ENCODE peak calls at places on chromosome 4, in ten cellular contexts. One of them, this sample, is unnamed.

GRCh38 chr4:101349346-101350064 is 2.2 kb upstream of the PPP3CA start:
- DNase-seq in glutamatergic neuron: no peak
- DNase-seq in fibroblast of mammary gland: peak
- DNase-seq in fibroblast of lung: peak
- DNase-seq in transverse colon: peak
- DNase-seq in omental fat pad: no peak
- DNase-seq in astrocyte of the spinal cord: no peak
- DNase-seq in coronary artery: no peak
- DNase-seq in dorsolateral prefrontal cortex: peak
- DNase-seq in HCT116: peak
- DNase-seq in this sample: no peak

GRCh38 chr4:19832388-19832787 is 419.3 kb upstream of the SLIT2 start:
- DNase-seq in glutamatergic neuron: no peak
- DNase-seq in fibroblast of mammary gland: peak
- DNase-seq in fibroblast of lung: peak
- DNase-seq in transverse colon: no peak
- DNase-seq in omental fat pad: no peak
- DNase-seq in astrocyte of the spinal cord: peak
- DNase-seq in coronary artery: no peak
- DNase-seq in dorsolateral prefrontal cortex: no peak
- DNase-seq in HCT116: no peak
- DNase-seq in this sample: no peak

GRCh38 chr4:3630934-3631585 is 98.8 kb upstream of the LRPAP1 start:
- DNase-seq in glutamatergic neuron: no peak
- DNase-seq in fibroblast of mammary gland: no peak
- DNase-seq in fibroblast of lung: no peak
- DNase-seq in transverse colon: no peak
- DNase-seq in omental fat pad: no peak
- DNase-seq in astrocyte of the spinal cord: no peak
- DNase-seq in coronary artery: no peak
- DNase-seq in dorsolateral prefrontal cortex: no peak
- DNase-seq in HCT116: no peak
- DNase-seq in this sample: no peak

GRCh38 chr4:87985097-87985886 is 9.8 kb downstream of the SPP1 start:
- DNase-seq in glutamatergic neuron: peak
- DNase-seq in fibroblast of mammary gland: peak
- DNase-seq in fibroblast of lung: peak
- DNase-seq in transverse colon: peak
- DNase-seq in omental fat pad: no peak
- DNase-seq in astrocyte of the spinal cord: peak
- DNase-seq in coronary artery: no peak
- DNase-seq in dorsolateral prefrontal cortex: peak
- DNase-seq in HCT116: peak
- DNase-seq in this sample: no peak

GRCh38 chr4:74218201-74218600 is 60.3 kb downstream of the MTHFD2L start:
- DNase-seq in glutamatergic neuron: no peak
- DNase-seq in fibroblast of mammary gland: peak
- DNase-seq in fibroblast of lung: peak
- DNase-seq in transverse colon: no peak
- DNase-seq in omental fat pad: no peak
- DNase-seq in astrocyte of the spinal cord: peak
- DNase-seq in coronary artery: no peak
- DNase-seq in dorsolateral prefrontal cortex: no peak
- DNase-seq in HCT116: no peak
- DNase-seq in this sample: no peak

GRCh38 chr4:23746672-23747071 is 143.2 kb downstream of the PPARGC1A start:
- DNase-seq in glutamatergic neuron: no peak
- DNase-seq in fibroblast of mammary gland: no peak
- DNase-seq in fibroblast of lung: no peak
- DNase-seq in transverse colon: peak
- DNase-seq in omental fat pad: no peak
- DNase-seq in astrocyte of the spinal cord: no peak
- DNase-seq in coronary artery: no peak
- DNase-seq in dorsolateral prefrontal cortex: no peak
- DNase-seq in HCT116: no peak
- DNase-seq in this sample: no peak

GRCh38 chr4:77073981-77074865 is 1.6 kb downstream of the CCNI start:
- DNase-seq in glutamatergic neuron: no peak
- DNase-seq in fibroblast of mammary gland: peak
- DNase-seq in fibroblast of lung: no peak
- DNase-seq in transverse colon: no peak
- DNase-seq in omental fat pad: no peak
- DNase-seq in astrocyte of the spinal cord: no peak
- DNase-seq in coronary artery: no peak
- DNase-seq in dorsolateral prefrontal cortex: no peak
- DNase-seq in HCT116: no peak
- DNase-seq in this sample: no peak

GRCh38 chr4:27176400-27176799 is 315.8 kb downstream of the STIM2 start:
- DNase-seq in glutamatergic neuron: peak
- DNase-seq in fibroblast of mammary gland: peak
- DNase-seq in fibroblast of lung: peak
- DNase-seq in transverse colon: peak
- DNase-seq in omental fat pad: no peak
- DNase-seq in astrocyte of the spinal cord: peak
- DNase-seq in coronary artery: no peak
- DNase-seq in dorsolateral prefrontal cortex: peak
- DNase-seq in HCT116: peak
- DNase-seq in this sample: no peak

GRCh38 chr4:42519803-42520417 is 122.6 kb downstream of the SHISA3 start:
- DNase-seq in glutamatergic neuron: no peak
- DNase-seq in fibroblast of mammary gland: peak
- DNase-seq in fibroblast of lung: peak
- DNase-seq in transverse colon: peak
- DNase-seq in omental fat pad: peak
- DNase-seq in astrocyte of the spinal cord: peak
- DNase-seq in coronary artery: no peak
- DNase-seq in dorsolateral prefrontal cortex: peak
- DNase-seq in HCT116: peak
- DNase-seq in this sample: no peak

GRCh38 chr4:1737666-1738065 is 16.3 kb downstream of the TACC3 start:
- DNase-seq in glutamatergic neuron: no peak
- DNase-seq in fibroblast of mammary gland: no peak
- DNase-seq in fibroblast of lung: no peak
- DNase-seq in transverse colon: no peak
- DNase-seq in omental fat pad: no peak
- DNase-seq in astrocyte of the spinal cord: no peak
- DNase-seq in coronary artery: no peak
- DNase-seq in dorsolateral prefrontal cortex: no peak
- DNase-seq in HCT116: no peak
- DNase-seq in this sample: no peak

GRCh38 chr4:7410470-7410869 is 24.3 kb downstream of the PSAPL1 start:
- DNase-seq in glutamatergic neuron: no peak
- DNase-seq in fibroblast of mammary gland: no peak
- DNase-seq in fibroblast of lung: peak
- DNase-seq in transverse colon: peak
- DNase-seq in omental fat pad: no peak
- DNase-seq in astrocyte of the spinal cord: no peak
- DNase-seq in coronary artery: no peak
- DNase-seq in dorsolateral prefrontal cortex: peak
- DNase-seq in HCT116: no peak
- DNase-seq in this sample: no peak

GRCh38 chr4:2596153-2596552 is 59.7 kb downstream of the FAM193A start:
- DNase-seq in glutamatergic neuron: no peak
- DNase-seq in fibroblast of mammary gland: no peak
- DNase-seq in fibroblast of lung: no peak
- DNase-seq in transverse colon: no peak
- DNase-seq in omental fat pad: no peak
- DNase-seq in astrocyte of the spinal cord: no peak
- DNase-seq in coronary artery: no peak
- DNase-seq in dorsolateral prefrontal cortex: no peak
- DNase-seq in HCT116: no peak
- DNase-seq in this sample: no peak

GRCh38 chr4:172514011-172514410 is 654.6 kb upstream of the GALNT7 start:
- DNase-seq in glutamatergic neuron: no peak
- DNase-seq in fibroblast of mammary gland: no peak
- DNase-seq in fibroblast of lung: no peak
- DNase-seq in transverse colon: peak
- DNase-seq in omental fat pad: no peak
- DNase-seq in astrocyte of the spinal cord: no peak
- DNase-seq in coronary artery: no peak
- DNase-seq in dorsolateral prefrontal cortex: no peak
- DNase-seq in HCT116: no peak
- DNase-seq in this sample: no peak

GRCh38 chr4:109764376-109764775 is 34.5 kb upstream of the PLA2G12A start:
- DNase-seq in glutamatergic neuron: no peak
- DNase-seq in fibroblast of mammary gland: no peak
- DNase-seq in fibroblast of lung: no peak
- DNase-seq in transverse colon: no peak
- DNase-seq in omental fat pad: no peak
- DNase-seq in astrocyte of the spinal cord: no peak
- DNase-seq in coronary artery: no peak
- DNase-seq in dorsolateral prefrontal cortex: no peak
- DNase-seq in HCT116: no peak
- DNase-seq in this sample: no peak

GRCh38 chr4:175671491-175671934 is 140.6 kb downstream of the GPM6A start:
- DNase-seq in glutamatergic neuron: peak
- DNase-seq in fibroblast of mammary gland: no peak
- DNase-seq in fibroblast of lung: peak
- DNase-seq in transverse colon: no peak
- DNase-seq in omental fat pad: no peak
- DNase-seq in astrocyte of the spinal cord: no peak
- DNase-seq in coronary artery: no peak
- DNase-seq in dorsolateral prefrontal cortex: peak
- DNase-seq in HCT116: no peak
- DNase-seq in this sample: no peak

GRCh38 chr4:139819082-139819481 is 153.5 kb downstream of the MGST2 start:
- DNase-seq in glutamatergic neuron: no peak
- DNase-seq in fibroblast of mammary gland: no peak
- DNase-seq in fibroblast of lung: no peak
- DNase-seq in transverse colon: no peak
- DNase-seq in omental fat pad: no peak
- DNase-seq in astrocyte of the spinal cord: no peak
- DNase-seq in coronary artery: no peak
- DNase-seq in dorsolateral prefrontal cortex: no peak
- DNase-seq in HCT116: no peak
- DNase-seq in this sample: no peak

DNA sequence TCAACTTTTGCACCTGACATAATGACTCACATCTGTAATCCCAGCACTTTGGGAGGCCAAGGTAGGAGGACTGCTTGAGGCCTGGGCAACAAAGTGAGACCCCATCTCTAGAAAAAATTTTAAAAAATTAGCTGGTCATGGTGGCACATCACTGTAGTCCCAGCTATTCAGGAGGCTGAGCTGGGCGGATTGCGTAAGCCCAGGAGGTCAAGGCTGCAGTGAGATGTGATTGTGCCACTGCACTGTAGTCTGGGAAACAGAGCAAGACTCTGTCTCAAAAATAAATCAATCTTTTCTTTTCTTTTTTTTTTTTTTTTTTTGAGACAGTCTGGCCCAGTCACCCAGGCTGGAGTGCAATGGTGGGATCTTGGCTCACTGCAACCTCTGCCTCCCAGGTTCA is 52.5 kb downstream of the NIPAL1 start:
- DNase-seq in glutamatergic neuron: no peak
- DNase-seq in fibroblast of mammary gland: no peak
- DNase-seq in fibroblast of lung: no peak
- DNase-seq in transverse colon: no peak
- DNase-seq in omental fat pad: no peak
- DNase-seq in astrocyte of the spinal cord: no peak
- DNase-seq in coronary artery: no peak
- DNase-seq in dorsolateral prefrontal cortex: no peak
- DNase-seq in HCT116: no peak
- DNase-seq in this sample: no peak
- TF ChIP-seq CTCF in glutamatergic neuron: no peak
- TF ChIP-seq CTCF in fibroblast of mammary gland: no peak
- TF ChIP-seq CTCF in fibroblast of lung: no peak
- TF ChIP-seq CTCF in transverse colon: no peak
- TF ChIP-seq CTCF in omental fat pad: no peak
- TF ChIP-seq CTCF in astrocyte of the spinal cord: no peak
- TF ChIP-seq CTCF in coronary artery: no peak
- TF ChIP-seq CTCF in dorsolateral prefrontal cortex: no peak
- TF ChIP-seq CTCF in HCT116: no peak
- TF ChIP-seq CTCF in this sample: no peak

GRCh38 chr4:158163941-158164665 is 8.7 kb downstream of the GASK1B start:
- DNase-seq in glutamatergic neuron: no peak
- DNase-seq in fibroblast of mammary gland: peak
- DNase-seq in fibroblast of lung: peak
- DNase-seq in transverse colon: no peak
- DNase-seq in omental fat pad: no peak
- DNase-seq in astrocyte of the spinal cord: no peak
- DNase-seq in coronary artery: no peak
- DNase-seq in dorsolateral prefrontal cortex: no peak
- DNase-seq in HCT116: no peak
- DNase-seq in this sample: no peak
- TF ChIP-seq CTCF in glutamatergic neuron: no peak
- TF ChIP-seq CTCF in fibroblast of mammary gland: no peak
- TF ChIP-seq CTCF in fibroblast of lung: no peak
- TF ChIP-seq CTCF in transverse colon: no peak
- TF ChIP-seq CTCF in omental fat pad: no peak
- TF ChIP-seq CTCF in astrocyte of the spinal cord: peak
- TF ChIP-seq CTCF in coronary artery: no peak
- TF ChIP-seq CTCF in dorsolateral prefrontal cortex: no peak
- TF ChIP-seq CTCF in HCT116: no peak
- TF ChIP-seq CTCF in this sample: no peak

DNA sequence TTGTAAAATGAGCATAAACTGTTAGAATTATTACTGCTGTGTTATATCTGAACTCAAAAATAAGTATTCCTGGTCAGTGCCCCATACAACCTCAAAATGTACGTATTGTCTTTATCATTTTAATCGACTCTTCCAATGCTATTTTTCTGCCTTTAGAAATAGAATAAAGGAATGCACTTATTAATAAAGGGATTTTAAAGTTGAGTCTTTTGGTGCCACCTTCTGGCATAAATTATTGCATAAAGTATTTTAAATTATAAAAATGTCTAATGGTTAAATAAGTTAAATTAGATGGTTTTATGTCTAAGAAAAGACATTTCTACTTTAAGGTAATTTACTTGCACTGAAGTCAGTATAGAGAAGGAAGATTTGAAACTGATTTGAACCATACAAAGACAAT is 424.0 kb upstream of the NDST4 start:
- DNase-seq in glutamatergic neuron: no peak
- DNase-seq in fibroblast of mammary gland: peak
- DNase-seq in fibroblast of lung: peak
- DNase-seq in transverse colon: no peak
- DNase-seq in omental fat pad: no peak
- DNase-seq in astrocyte of the spinal cord: peak
- DNase-seq in coronary artery: no peak
- DNase-seq in dorsolateral prefrontal cortex: no peak
- DNase-seq in HCT116: peak
- DNase-seq in this sample: no peak
- TF ChIP-seq CTCF in glutamatergic neuron: no peak
- TF ChIP-seq CTCF in fibroblast of mammary gland: no peak
- TF ChIP-seq CTCF in fibroblast of lung: no peak
- TF ChIP-seq CTCF in transverse colon: peak
- TF ChIP-seq CTCF in omental fat pad: no peak
- TF ChIP-seq CTCF in astrocyte of the spinal cord: no peak
- TF ChIP-seq CTCF in coronary artery: no peak
- TF ChIP-seq CTCF in dorsolateral prefrontal cortex: peak
- TF ChIP-seq CTCF in HCT116: no peak
- TF ChIP-seq CTCF in this sample: peak

DNA sequence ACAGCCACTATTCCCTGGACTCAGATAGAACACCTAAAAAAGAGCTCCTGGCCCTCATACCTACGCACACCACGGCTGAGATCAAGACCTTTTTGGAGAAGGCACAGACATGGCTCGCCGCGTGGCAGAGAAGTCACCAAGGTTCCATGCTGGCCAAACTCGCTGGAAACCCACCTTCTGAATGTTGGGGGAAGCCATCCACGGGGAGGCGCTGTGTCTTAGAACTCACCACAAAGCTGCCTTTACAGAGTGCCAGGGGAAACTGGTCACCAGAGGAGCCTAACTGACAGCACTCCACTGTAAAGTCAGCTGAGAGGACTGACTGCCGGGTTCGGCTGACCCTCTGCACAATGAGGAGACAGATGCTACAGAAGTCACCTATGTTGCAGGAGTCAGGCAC is 97.9 kb downstream of the NEUROG2 start:
- DNase-seq in glutamatergic neuron: peak
- DNase-seq in fibroblast of mammary gland: no peak
- DNase-seq in fibroblast of lung: no peak
- DNase-seq in transverse colon: no peak
- DNase-seq in omental fat pad: no peak
- DNase-seq in astrocyte of the spinal cord: no peak
- DNase-seq in coronary artery: no peak
- DNase-seq in dorsolateral prefrontal cortex: no peak
- DNase-seq in HCT116: no peak
- DNase-seq in this sample: no peak
- TF ChIP-seq CTCF in glutamatergic neuron: no peak
- TF ChIP-seq CTCF in fibroblast of mammary gland: no peak
- TF ChIP-seq CTCF in fibroblast of lung: no peak
- TF ChIP-seq CTCF in transverse colon: no peak
- TF ChIP-seq CTCF in omental fat pad: no peak
- TF ChIP-seq CTCF in astrocyte of the spinal cord: no peak
- TF ChIP-seq CTCF in coronary artery: no peak
- TF ChIP-seq CTCF in dorsolateral prefrontal cortex: no peak
- TF ChIP-seq CTCF in HCT116: no peak
- TF ChIP-seq CTCF in this sample: peak